ENCODE peak calls at places on chromosomes 1 and 21, in four cellular contexts. E, F, S and J are unnamed samples.
A peak's percentile ranks its signal among the peaks of the same experiment; 100 is the strongest.

GRCh38 chr1:6359568-6360496 is 33.7 kb downstream of the ACOT7 start:
- DNase-seq in E (peak; percentile 67), S (peak; percentile 83), F (peak; percentile 70), J (peak; percentile 38)

GRCh38 chr1:2050793-2051682 is 827 bp downstream of the PRKCZ start:
- DNase-seq in F (no peak), E (no peak), S (no peak), J (no peak)

GRCh38 chr1:247332215-247332900 is 691 bp upstream of the ZNF496 start:
- DNase-seq in F (peak; percentile 75), S (peak; percentile 78), E (peak; percentile 69), J (peak; percentile 50)

GRCh38 chr1:64692911-64693310 is 52.0 kb upstream of the RAVER2 start:
- DNase-seq in F (no peak), S (no peak), E (no peak), J (no peak)

GRCh38 chr1:180230791-180231505 is 884 bp downstream of the LHX4 start:
- DNase-seq in E (no peak), S (no peak), F (no peak), J (no peak)

GRCh38 chr21:39681845-39682244 is 63.1 kb upstream of the IGSF5 start:
- DNase-seq in F (no peak), S (no peak), E (no peak), J (no peak)

GRCh38 chr1:20997602-20998235 is 179.0 kb downstream of the EIF4G3 start:
- DNase-seq in E (no peak), S (no peak), F (no peak), J (no peak)

GRCh38 chr1:19123837-19124236 is 86.2 kb downstream of the UBR4 start:
- DNase-seq in E (peak; percentile 50), S (no peak), F (peak; percentile 88), J (no peak)

GRCh38 chr1:228068359-228068758 is 14.1 kb upstream of the ARF1 start:
- DNase-seq in E (no peak), S (no peak), F (no peak), J (no peak)

GRCh38 chr1:94863919-94864318 is 43.8 kb downstream of the SLC44A3 start:
- DNase-seq in F (no peak), E (no peak), S (peak; percentile 55), J (no peak)

GRCh38 chr1:42992043-42992697 is 33.5 kb upstream of the SLC2A1 start:
- DNase-seq in S (no peak), E (no peak), F (no peak), J (no peak)

GRCh38 chr1:29499101-29499650 is 262.9 kb downstream of the PTPRU start:
- DNase-seq in F (no peak), S (no peak), E (no peak), J (no peak)

GRCh38 chr1:35177237-35177786 is 15.6 kb downstream of the SFPQ start:
- DNase-seq in E (no peak), F (no peak), S (no peak), J (no peak)
- H3K36me3 ChIP-seq in E (peaks cover 64% of the 10 kb centered on the region), F (peaks cover 68% of the 10 kb centered on the region), S (no peaks in the 10 kb centered on the region), J (peaks cover 55% of the 10 kb centered on the region)

GRCh38 chr1:169704797-169705196 is 6.6 kb downstream of the SELL start:
- DNase-seq in S (no peak), F (no peak), E (no peak), J (no peak)
- H3K4me3 ChIP-seq in S (no peak overlapping the region), F (peak overlapping the region; percentile 25), E (no peak overlapping the region), J (peak overlapping the region; percentile 33)

DNA sequence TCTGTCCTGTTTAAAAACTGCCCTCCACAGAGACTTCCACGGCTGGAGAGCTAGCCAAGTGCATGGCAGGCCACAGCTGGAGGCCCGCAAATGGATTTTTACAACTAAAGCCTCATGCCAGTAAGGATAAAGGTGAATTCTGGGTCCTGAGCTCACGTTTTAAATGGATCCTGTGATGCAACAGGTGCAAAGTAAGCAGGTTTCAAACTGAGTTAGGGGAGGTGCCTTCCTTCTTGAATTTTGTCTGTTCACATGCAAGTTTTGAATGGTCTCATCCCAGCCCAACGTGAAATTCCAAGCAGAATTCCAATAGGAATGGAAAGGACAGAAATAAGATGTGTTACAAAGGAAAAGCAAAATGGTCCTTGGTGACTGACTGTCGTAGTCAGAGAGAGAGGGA is 36.2 kb upstream of the A3GALT2 start:
- DNase-seq in E (no peak), S (no peak), F (no peak), J (no peak)
- H3K36me3 ChIP-seq in E (peaks cover 13% of the 10 kb centered on the region), S (no peaks in the 10 kb centered on the region), F (no peaks in the 10 kb centered on the region), J (no peaks in the 10 kb centered on the region)

GRCh38 chr1:156118175-156118868 is 3.8 kb downstream of the LMNA start:
- DNase-seq in F (no peak), S (no peak), E (peak; percentile 84), J (no peak)

GRCh38 chr1:156120318-156120717 is 5.8 kb downstream of the LMNA start:
- DNase-seq in S (no peak), E (no peak), F (no peak), J (no peak)

GRCh38 chr1:156117414-156118174 is 3.1 kb downstream of the LMNA start:
- DNase-seq in F (no peak), S (no peak), E (no peak), J (no peak)

GRCh38 chr1:156121441-156121840 is 6.9 kb downstream of the LMNA start:
- DNase-seq in F (no peak), E (no peak), S (no peak), J (no peak)

GRCh38 chr1:156119503-156120209 is 5.1 kb downstream of the LMNA start:
- DNase-seq in F (no peak), E (peak; percentile 70), S (no peak), J (no peak)
- H3K4me3 ChIP-seq in F (no peak overlapping the region), E (peak overlapping the region; percentile 91), S (peak overlapping the region; percentile 86), J (no peak overlapping the region)

GRCh38 chr1:156945881-156946661 is 25.6 kb downstream of the LRRC71 start:
- DNase-seq in F (no peak), S (peak; percentile 30), E (no peak), J (no peak)
- H3K36me3 ChIP-seq in F (no peaks in the 10 kb centered on the region), S (no peaks in the 10 kb centered on the region), E (peaks cover 94% of the 10 kb centered on the region), J (peaks cover 98% of the 10 kb centered on the region)